ENCODE peak calls at places on chromosomes 4 and X, in five cellular contexts. One of them, this sample, is unnamed.
A peak's percentile ranks its signal among the peaks of the same experiment; 100 is the strongest.

GRCh38 chrX:41512394-41512793 is 65.3 kb downstream of the NYX start:
- DNase-seq in AG10803: no peak
- DNase-seq in OCI-LY7: peak; percentile 73
- DNase-seq in PC-9: no peak
- DNase-seq in fibroblast of lung: no peak
- DNase-seq in this sample: no peak

GRCh38 chr4:6011686-6012085 is 6.5 kb downstream of the C4orf50 start:
- DNase-seq in AG10803: no peak
- DNase-seq in OCI-LY7: no peak
- DNase-seq in PC-9: peak; percentile 10
- DNase-seq in fibroblast of lung: no peak
- DNase-seq in this sample: no peak

GRCh38 chr4:38967260-38968095 is 64.7 kb downstream of the TMEM156 start:
- DNase-seq in AG10803: peak; percentile 99
- DNase-seq in OCI-LY7: no peak
- DNase-seq in PC-9: no peak
- DNase-seq in fibroblast of lung: peak; percentile 97
- DNase-seq in this sample: peak; percentile 99

GRCh38 chr4:41414380-41414779 is 123.6 kb upstream of the LIMCH1 start:
- DNase-seq in AG10803: no peak
- DNase-seq in OCI-LY7: no peak
- DNase-seq in PC-9: no peak
- DNase-seq in fibroblast of lung: no peak
- DNase-seq in this sample: no peak

GRCh38 chr4:17717301-17717700 is 64.1 kb downstream of the FAM184B start:
- DNase-seq in AG10803: no peak
- DNase-seq in OCI-LY7: no peak
- DNase-seq in PC-9: no peak
- DNase-seq in fibroblast of lung: no peak
- DNase-seq in this sample: no peak

GRCh38 chr4:3251691-3252479 is 2.9 kb downstream of the MSANTD1 start:
- DNase-seq in AG10803: no peak
- DNase-seq in OCI-LY7: no peak
- DNase-seq in PC-9: no peak
- DNase-seq in fibroblast of lung: no peak
- DNase-seq in this sample: no peak

GRCh38 chrX:1582686-1583437 is 8.5 kb upstream of the AKAP17A start:
- DNase-seq in AG10803: peak; percentile 18
- DNase-seq in OCI-LY7: peak; percentile 58
- DNase-seq in PC-9: no peak
- DNase-seq in fibroblast of lung: peak; percentile 25
- DNase-seq in this sample: no peak

GRCh38 chrX:8125566-8125965 is 45.5 kb downstream of the VCX2 start:
- DNase-seq in AG10803: no peak
- DNase-seq in OCI-LY7: no peak
- DNase-seq in PC-9: no peak
- DNase-seq in fibroblast of lung: no peak
- DNase-seq in this sample: no peak

GRCh38 chr4:188452097-188452496 is 312.9 kb downstream of the TRIML1 start:
- DNase-seq in AG10803: no peak
- DNase-seq in OCI-LY7: no peak
- DNase-seq in PC-9: no peak
- DNase-seq in fibroblast of lung: no peak
- DNase-seq in this sample: no peak

GRCh38 chrX:72387247-72387646 is 81.5 kb upstream of the CITED1 start:
- DNase-seq in AG10803: no peak
- DNase-seq in OCI-LY7: no peak
- DNase-seq in PC-9: no peak
- DNase-seq in fibroblast of lung: no peak
- DNase-seq in this sample: no peak

GRCh38 chrX:9746148-9746880 is 19.3 kb downstream of the GPR143 start:
- DNase-seq in AG10803: peak; percentile 31
- DNase-seq in OCI-LY7: no peak
- DNase-seq in PC-9: no peak
- DNase-seq in fibroblast of lung: peak; percentile 81
- DNase-seq in this sample: peak; percentile 77

GRCh38 chr4:150173854-150174398 is 95.7 kb downstream of the DCLK2 start:
- DNase-seq in AG10803: no peak
- DNase-seq in OCI-LY7: no peak
- DNase-seq in PC-9: no peak
- DNase-seq in fibroblast of lung: peak; percentile 78
- DNase-seq in this sample: no peak

GRCh38 chrX:11105080-11105479 is 6.1 kb upstream of the HCCS start:
- DNase-seq in AG10803: peak; percentile 16
- DNase-seq in OCI-LY7: no peak
- DNase-seq in PC-9: no peak
- DNase-seq in fibroblast of lung: peak; percentile 69
- DNase-seq in this sample: peak; percentile 65

GRCh38 chr4:88613417-88613875 is 21.2 kb downstream of the HERC3 start:
- DNase-seq in AG10803: no peak
- DNase-seq in OCI-LY7: peak; percentile 41
- DNase-seq in PC-9: no peak
- DNase-seq in fibroblast of lung: peak; percentile 18
- DNase-seq in this sample: no peak

GRCh38 chr4:30790123-30790522 is 70.0 kb downstream of the PCDH7 start:
- DNase-seq in AG10803: no peak
- DNase-seq in OCI-LY7: no peak
- DNase-seq in PC-9: no peak
- DNase-seq in fibroblast of lung: no peak
- DNase-seq in this sample: no peak

GRCh38 chr4:153757407-153757806 is 2.4 kb downstream of the RNF175 start:
- DNase-seq in AG10803: no peak
- DNase-seq in OCI-LY7: no peak
- DNase-seq in PC-9: no peak
- DNase-seq in fibroblast of lung: peak; percentile 49
- DNase-seq in this sample: no peak

GRCh38 chr4:81914623-81915022 is 442.9 kb upstream of the RASGEF1B start:
- DNase-seq in AG10803: no peak
- DNase-seq in OCI-LY7: no peak
- DNase-seq in PC-9: no peak
- DNase-seq in fibroblast of lung: no peak
- DNase-seq in this sample: no peak

GRCh38 chr4:13888112-13888511 is 260.6 kb upstream of the BOD1L1 start:
- DNase-seq in AG10803: peak; percentile 94
- DNase-seq in OCI-LY7: no peak
- DNase-seq in PC-9: peak; percentile 26
- DNase-seq in fibroblast of lung: peak; percentile 93
- DNase-seq in this sample: peak; percentile 94

GRCh38 chr4:1864076-1865008 is 6.9 kb upstream of the NSD2 start:
- DNase-seq in AG10803: no peak
- DNase-seq in OCI-LY7: no peak
- DNase-seq in PC-9: no peak
- DNase-seq in fibroblast of lung: no peak
- DNase-seq in this sample: no peak

GRCh38 chrX:82134378-82134777 is 932.5 kb downstream of the SH3BGRL start:
- DNase-seq in AG10803: peak; percentile 3
- DNase-seq in OCI-LY7: no peak
- DNase-seq in PC-9: no peak
- DNase-seq in fibroblast of lung: no peak
- DNase-seq in this sample: no peak

GRCh38 chr4:140038031-140038533 is 115.9 kb downstream of the MAML3 start:
- DNase-seq in AG10803: peak; percentile 35
- DNase-seq in OCI-LY7: no peak
- DNase-seq in PC-9: peak; percentile 12
- DNase-seq in fibroblast of lung: peak; percentile 90
- DNase-seq in this sample: peak; percentile 33

GRCh38 chr4:52015366-52015765 is 4.8 kb downstream of the LRRC66 start:
- DNase-seq in AG10803: no peak
- DNase-seq in OCI-LY7: no peak
- DNase-seq in PC-9: no peak
- DNase-seq in fibroblast of lung: peak; percentile 5
- DNase-seq in this sample: peak; percentile 31

GRCh38 chr4:6900181-6900812 is 9.3 kb upstream of the TBC1D14 start:
- DNase-seq in AG10803: no peak
- DNase-seq in OCI-LY7: no peak
- DNase-seq in PC-9: no peak
- DNase-seq in fibroblast of lung: no peak
- DNase-seq in this sample: no peak

GRCh38 chr4:185872747-185873380 is 60.9 kb upstream of the SORBS2 start:
- DNase-seq in AG10803: peak; percentile 34
- DNase-seq in OCI-LY7: no peak
- DNase-seq in PC-9: no peak
- DNase-seq in fibroblast of lung: no peak
- DNase-seq in this sample: no peak

GRCh38 chrX:38225093-38225492 is 4.4 kb upstream of the SRPX start:
- DNase-seq in AG10803: peak; percentile 32
- DNase-seq in OCI-LY7: no peak
- DNase-seq in PC-9: no peak
- DNase-seq in fibroblast of lung: peak; percentile 44
- DNase-seq in this sample: no peak

GRCh38 chrX:38220024-38220935 is at the start of gene SRPX:
- DNase-seq in AG10803: peak; percentile 68
- DNase-seq in OCI-LY7: no peak
- DNase-seq in PC-9: no peak
- DNase-seq in fibroblast of lung: peak; percentile 56
- DNase-seq in this sample: peak; percentile 60

GRCh38 chrX:38224160-38224559 is 3.5 kb upstream of the SRPX start:
- DNase-seq in AG10803: no peak
- DNase-seq in OCI-LY7: no peak
- DNase-seq in PC-9: no peak
- DNase-seq in fibroblast of lung: no peak
- DNase-seq in this sample: no peak

GRCh38 chrX:38220936-38221386 is 290 bp upstream of the SRPX start:
- DNase-seq in AG10803: no peak
- DNase-seq in OCI-LY7: no peak
- DNase-seq in PC-9: no peak
- DNase-seq in fibroblast of lung: peak; percentile 55
- DNase-seq in this sample: peak; percentile 56

GRCh38 chrX:38221391-38221929 is 789 bp upstream of the SRPX start:
- DNase-seq in AG10803: peak; percentile 51
- DNase-seq in OCI-LY7: no peak
- DNase-seq in PC-9: no peak
- DNase-seq in fibroblast of lung: no peak
- DNase-seq in this sample: no peak
- H3K4me3 ChIP-seq in AG10803: peak overlapping the region; percentile 72
- H3K4me3 ChIP-seq in OCI-LY7: no peak overlapping the region
- H3K4me3 ChIP-seq in PC-9: no peak overlapping the region
- H3K4me3 ChIP-seq in fibroblast of lung: no peak overlapping the region
- H3K4me3 ChIP-seq in this sample: peak overlapping the region; percentile 77

GRCh38 chr4:180558427-180558826 is 1684.8 kb upstream of the TENM3 start:
- DNase-seq in AG10803: no peak
- DNase-seq in OCI-LY7: no peak
- DNase-seq in PC-9: no peak
- DNase-seq in fibroblast of lung: no peak
- DNase-seq in this sample: no peak

GRCh38 chr4:180563977-180564376 is 1679.2 kb upstream of the TENM3 start:
- DNase-seq in AG10803: no peak
- DNase-seq in OCI-LY7: no peak
- DNase-seq in PC-9: no peak
- DNase-seq in fibroblast of lung: peak; percentile 7
- DNase-seq in this sample: no peak

GRCh38 chr4:180557348-180557747 is 1685.9 kb upstream of the TENM3 start:
- DNase-seq in AG10803: no peak
- DNase-seq in OCI-LY7: peak; percentile 2
- DNase-seq in PC-9: no peak
- DNase-seq in fibroblast of lung: no peak
- DNase-seq in this sample: no peak

GRCh38 chr4:180565856-180566431 is 1677.3 kb upstream of the TENM3 start:
- DNase-seq in AG10803: no peak
- DNase-seq in OCI-LY7: no peak
- DNase-seq in PC-9: no peak
- DNase-seq in fibroblast of lung: no peak
- DNase-seq in this sample: no peak

DNA sequence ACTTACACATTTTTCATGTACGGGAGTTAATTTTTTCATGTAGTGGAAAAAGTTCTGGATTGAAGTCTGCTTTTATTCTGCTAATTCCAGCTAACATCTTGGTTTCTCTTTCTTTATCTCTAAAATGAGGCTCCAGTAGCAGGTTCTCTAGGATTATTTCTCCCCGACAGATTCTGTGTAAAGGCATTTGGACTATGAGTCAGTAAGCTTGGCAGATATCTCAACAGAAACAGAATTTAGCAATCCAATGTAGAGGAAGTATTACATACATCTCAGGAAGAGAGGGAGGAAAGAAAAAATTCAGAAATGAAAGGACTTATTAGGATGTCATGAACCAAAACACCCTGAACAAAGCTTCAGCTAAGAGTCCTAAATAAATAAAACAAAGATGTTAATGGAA is 1682.3 kb upstream of the TENM3 start:
- DNase-seq in AG10803: no peak
- DNase-seq in OCI-LY7: no peak
- DNase-seq in PC-9: no peak
- DNase-seq in fibroblast of lung: peak; percentile 73
- DNase-seq in this sample: no peak
- H3K4me3 ChIP-seq in AG10803: no peak overlapping the region
- H3K4me3 ChIP-seq in OCI-LY7: no peak overlapping the region
- H3K4me3 ChIP-seq in PC-9: no peak overlapping the region
- H3K4me3 ChIP-seq in fibroblast of lung: no peak overlapping the region
- H3K4me3 ChIP-seq in this sample: no peak overlapping the region

GRCh38 chrX:118734909-118735308 is 7.5 kb downstream of the IL13RA1 start:
- DNase-seq in AG10803: no peak
- DNase-seq in OCI-LY7: no peak
- DNase-seq in PC-9: no peak
- DNase-seq in fibroblast of lung: no peak
- DNase-seq in this sample: no peak
- H3K4me3 ChIP-seq in AG10803: no peak overlapping the region
- H3K4me3 ChIP-seq in OCI-LY7: no peak overlapping the region
- H3K4me3 ChIP-seq in PC-9: no peak overlapping the region
- H3K4me3 ChIP-seq in fibroblast of lung: no peak overlapping the region
- H3K4me3 ChIP-seq in this sample: no peak overlapping the region

GRCh38 chrX:54920610-54921426 is at the start of gene TRO:
- DNase-seq in AG10803: no peak
- DNase-seq in OCI-LY7: no peak
- DNase-seq in PC-9: no peak
- DNase-seq in fibroblast of lung: peak; percentile 29
- DNase-seq in this sample: peak; percentile 2

GRCh38 chrX:54923376-54923775 is 2.8 kb downstream of the TRO start:
- DNase-seq in AG10803: no peak
- DNase-seq in OCI-LY7: no peak
- DNase-seq in PC-9: no peak
- DNase-seq in fibroblast of lung: no peak
- DNase-seq in this sample: no peak

GRCh38 chrX:54926978-54927377 is 6.4 kb downstream of the TRO start:
- DNase-seq in AG10803: no peak
- DNase-seq in OCI-LY7: no peak
- DNase-seq in PC-9: no peak
- DNase-seq in fibroblast of lung: no peak
- DNase-seq in this sample: no peak

GRCh38 chrX:54922547-54922946 is 1.9 kb downstream of the TRO start:
- DNase-seq in AG10803: no peak
- DNase-seq in OCI-LY7: no peak
- DNase-seq in PC-9: no peak
- DNase-seq in fibroblast of lung: no peak
- DNase-seq in this sample: no peak

DNA sequence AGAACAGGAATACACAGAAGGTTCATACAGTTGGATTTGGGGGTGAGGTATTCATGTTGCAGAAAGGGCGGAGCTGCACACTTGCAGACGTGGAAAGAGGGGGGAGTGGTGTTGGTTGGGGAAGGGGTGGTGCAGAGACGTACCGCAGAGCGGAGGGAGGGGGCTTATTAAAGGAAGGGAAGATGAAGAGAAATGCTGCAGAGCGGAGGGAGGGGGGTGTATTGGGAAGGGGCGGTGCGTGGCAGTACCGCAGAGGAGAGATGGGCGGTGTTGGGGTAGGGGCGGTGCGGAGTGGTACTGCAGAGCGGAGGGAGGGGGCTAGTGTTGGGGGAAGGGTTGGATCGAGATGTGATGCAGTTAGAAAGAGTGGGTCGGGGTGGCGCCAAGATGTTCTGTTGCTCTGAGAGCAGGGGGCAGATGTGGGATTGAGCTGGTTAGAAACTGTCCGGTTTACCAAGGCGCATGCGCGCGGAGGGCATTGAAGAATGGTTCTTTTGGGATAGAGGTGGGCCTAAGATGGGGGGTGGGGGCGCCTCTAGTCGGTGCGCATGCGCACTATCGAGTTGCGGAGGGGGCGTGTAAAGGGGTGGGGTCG is 900 bp downstream of the TRO start:
- DNase-seq in AG10803: peak; percentile 52
- DNase-seq in OCI-LY7: no peak
- DNase-seq in PC-9: no peak
- DNase-seq in fibroblast of lung: peak; percentile 68
- DNase-seq in this sample: peak; percentile 77
- H3K4me3 ChIP-seq in AG10803: peak overlapping the region; percentile 68
- H3K4me3 ChIP-seq in OCI-LY7: no peak overlapping the region
- H3K4me3 ChIP-seq in PC-9: no peak overlapping the region
- H3K4me3 ChIP-seq in fibroblast of lung: peak overlapping the region; percentile 52
- H3K4me3 ChIP-seq in this sample: peak overlapping the region; percentile 72

This sample was measured in fibroblast of the aortic adventitia.